ENCODE peak calls at places on chromosomes 4 and X, in five cellular contexts. Q is IMR-90, X is A549, T is transverse colon, G is GM12891. J is an unnamed sample.
A peak's percentile ranks its signal among the peaks of the same experiment; 100 is the strongest.

GRCh38 chr4:119872344-119873031 is 194.2 kb downstream of the MAD2L1 start:
- DNase-seq in G (no peak), X (no peak), T (no peak), Q (no peak), J (no peak)

GRCh38 chr4:56307423-56307822 is 79.9 kb downstream of the AASDH start:
- DNase-seq in X (peak; percentile 1), T (no peak), G (no peak), Q (peak; percentile 4), J (no peak)

GRCh38 chr4:88792268-88792781 is 94.7 kb upstream of the NAP1L5 start:
- DNase-seq in X (peak; percentile 9), T (no peak), G (no peak), Q (peak; percentile 86), J (no peak)

GRCh38 chrX:11254417-11255109 is 38.6 kb upstream of the AMELX start:
- DNase-seq in G (no peak), T (no peak), Q (no peak), X (no peak), J (no peak)

GRCh38 chr4:153153339-153153851 is 50.8 kb upstream of the TRIM2 start:
- DNase-seq in Q (peak; percentile 7), G (peak; percentile 41), X (peak; percentile 52), T (peak; percentile 72), J (peak; percentile 38)

GRCh38 chrX:153971632-153972367 is at the start of gene HCFC1:
- DNase-seq in T (peak; percentile 95), G (peak; percentile 53), X (peak; percentile 94), Q (peak; percentile 84), J (peak; percentile 95)

GRCh38 chrX:66633541-66633940 is 5.3 kb downstream of the EDA2R start:
- DNase-seq in X (no peak), G (no peak), T (no peak), Q (peak; percentile 76), J (no peak)

GRCh38 chr4:127601029-127601428 is 31.7 kb upstream of the INTU start:
- DNase-seq in Q (peak; percentile 43), T (no peak), X (no peak), G (no peak), J (no peak)

GRCh38 chr4:92988301-92988700 is 684.5 kb downstream of the GRID2 start:
- DNase-seq in G (no peak), Q (no peak), X (no peak), T (no peak), J (no peak)

GRCh38 chr4:185559913-185560281 is 24.6 kb upstream of the PDLIM3 start:
- DNase-seq in X (peak; percentile 78), T (no peak), G (no peak), Q (peak; percentile 68), J (no peak)

GRCh38 chr4:144667500-144667899 is 21.5 kb downstream of the HHIP start:
- DNase-seq in T (no peak), G (no peak), Q (no peak), X (no peak), J (no peak)

GRCh38 chr4:135839712-135840111 is 1638.1 kb upstream of the PABPC4L start:
- DNase-seq in X (no peak), T (no peak), G (no peak), Q (no peak), J (no peak)

GRCh38 chrX:78618987-78619386 is 40.1 kb downstream of the RTL3 start:
- DNase-seq in Q (no peak), G (no peak), T (peak; percentile 10), X (no peak), J (no peak)

GRCh38 chr4:3481113-3481531 is 18.0 kb downstream of the DOK7 start:
- DNase-seq in G (no peak), Q (no peak), X (no peak), T (no peak), J (no peak)

GRCh38 chrX:153925739-153926593 is at the start of gene ARHGAP4:
- DNase-seq in X (no peak), Q (no peak), G (no peak), T (no peak), J (no peak)

GRCh38 chr4:168817418-168817817 is 192.6 kb downstream of the CBR4 start:
- DNase-seq in Q (no peak), G (no peak), X (no peak), T (no peak), J (no peak)

GRCh38 chrX:42519666-42520231 is 258.2 kb downstream of the PPP1R2C start:
- DNase-seq in G (no peak), X (peak; percentile 1), T (no peak), Q (peak; percentile 17), J (peak; percentile 41)

GRCh38 chr4:126583509-126583908 is 1049.2 kb upstream of the INTU start:
- DNase-seq in X (peak; percentile 3), G (no peak), T (no peak), Q (peak; percentile 26), J (no peak)

GRCh38 chr4:79334783-79335182 is 8.9 kb upstream of the NAA11 start:
- DNase-seq in G (no peak), X (no peak), T (no peak), Q (no peak), J (no peak)

GRCh38 chrX:13659057-13659456 is 6.1 kb downstream of the TCEANC start:
- DNase-seq in T (no peak), X (peak; percentile 31), Q (peak; percentile 76), G (no peak), J (no peak)

GRCh38 chr4:102959503-102959902 is 60.0 kb downstream of the SLC9B1 start:
- DNase-seq in Q (no peak), T (no peak), X (no peak), G (no peak), J (peak; percentile 25)

GRCh38 chr4:73770917-73771316 is 30.5 kb downstream of the CXCL8 start:
- DNase-seq in X (no peak), T (peak; percentile 70), G (no peak), Q (no peak), J (no peak)

GRCh38 chr4:186702297-186702696 is 21.4 kb downstream of the FAT1 start:
- DNase-seq in G (no peak), Q (no peak), T (no peak), X (no peak), J (no peak)

GRCh38 chr4:27090406-27090805 is 229.8 kb downstream of the STIM2 start:
- DNase-seq in Q (no peak), G (no peak), T (no peak), X (no peak), J (no peak)

GRCh38 chrX:14777484-14777883 is 95.4 kb downstream of the FANCB start:
- DNase-seq in G (no peak), Q (peak; percentile 35), T (no peak), X (no peak), J (no peak)

GRCh38 chr4:55172694-55173287 is 47.4 kb upstream of the KDR start:
- DNase-seq in X (no peak), Q (no peak), T (no peak), G (no peak), J (no peak)

GRCh38 chrX:9862525-9862924 is 76.3 kb downstream of the SHROOM2 start:
- DNase-seq in Q (no peak), T (no peak), G (no peak), X (peak; percentile 18), J (no peak)

GRCh38 chr4:151227731-151228130 is 49.2 kb upstream of the PRSS48 start:
- DNase-seq in Q (peak; percentile 78), X (peak; percentile 33), T (peak; percentile 18), G (no peak), J (no peak)

GRCh38 chrX:49043220-49043986 is at the start of gene TFE3:
- DNase-seq in T (peak; percentile 98), G (peak; percentile 71), X (peak; percentile 99), Q (peak; percentile 98), J (peak; percentile 100)
- TF ChIP-seq POLR2A in T (peak; percentile 77), G (no peak), X (peak; percentile 31), Q (peak; percentile 65), J (peak; percentile 62)

DNA sequence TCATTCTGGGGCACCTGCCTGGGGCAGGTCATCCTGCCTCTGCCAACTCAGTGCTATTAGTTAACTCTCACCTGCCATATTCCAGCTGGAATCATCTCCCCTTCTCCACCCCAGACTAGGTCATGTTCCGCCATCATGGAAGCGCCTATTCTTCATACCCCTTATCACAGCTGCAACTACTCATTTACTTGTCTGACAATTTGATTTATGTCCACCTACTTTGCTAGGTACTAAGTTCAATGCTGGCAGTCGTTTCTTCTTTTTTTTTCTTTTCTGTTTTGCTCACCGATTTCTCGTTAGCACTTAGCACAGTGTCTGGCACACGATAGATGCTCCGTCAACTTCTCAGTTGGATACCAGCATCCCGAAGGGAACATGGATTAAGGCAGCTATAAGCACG is 1.1 kb upstream of the FMR1 start:
- DNase-seq in G (no peak), Q (no peak), T (no peak), X (no peak), J (no peak)
- TF ChIP-seq POLR2A in G (no peak), Q (no peak), T (no peak), X (no peak), J (no peak)

GRCh38 chr4:109562457-109563237 is 2.6 kb downstream of the MCUB start:
- DNase-seq in X (no peak), G (no peak), T (no peak), Q (no peak), J (no peak)

GRCh38 chr4:109560687-109561452 is 824 bp downstream of the MCUB start:
- DNase-seq in G (peak; percentile 65), X (peak; percentile 19), T (peak; percentile 37), Q (peak; percentile 81), J (peak; percentile 42)

GRCh38 chr4:109557433-109557832 is 2.6 kb upstream of the MCUB start:
- DNase-seq in T (no peak), X (no peak), Q (no peak), G (no peak), J (no peak)

GRCh38 chr4:109559625-109559982 is 442 bp upstream of the MCUB start:
- DNase-seq in Q (no peak), T (peak; percentile 27), X (no peak), G (peak; percentile 36), J (no peak)

GRCh38 chr4:109559983-109560686 is at the start of gene MCUB:
- DNase-seq in G (peak; percentile 82), Q (peak; percentile 89), T (peak; percentile 89), X (peak; percentile 85), J (peak; percentile 77)
- TF ChIP-seq POLR2A in G (no peak), Q (no peak), T (peak; percentile 44), X (peak; percentile 43), J (peak; percentile 14)

GRCh38 chrX:136725446-136726104 is 55.2 kb downstream of the ARHGEF6 start:
- DNase-seq in G (no peak), X (no peak), Q (peak; percentile 72), T (no peak), J (peak; percentile 67)

GRCh38 chrX:136731207-136731782 is 49.4 kb downstream of the ARHGEF6 start:
- DNase-seq in G (no peak), X (no peak), T (no peak), Q (no peak), J (no peak)

GRCh38 chrX:136733613-136734012 is 47.1 kb downstream of the ARHGEF6 start:
- DNase-seq in X (no peak), T (no peak), G (no peak), Q (no peak), J (no peak)

GRCh38 chrX:136731798-136732197 is 48.9 kb downstream of the ARHGEF6 start:
- DNase-seq in X (no peak), T (no peak), Q (no peak), G (no peak), J (no peak)

GRCh38 chrX:136728393-136728792 is 52.3 kb downstream of the ARHGEF6 start:
- DNase-seq in T (no peak), X (no peak), Q (no peak), G (no peak), J (no peak)
- TF ChIP-seq POLR2A in T (no peak), X (no peak), Q (no peak), G (no peak), J (no peak)